ENCODE peak calls at places on chromosomes 11 and 22, in nine cellular contexts. L is anterior cingulate cortex; Y is activated CD8-positive, alpha-beta memory T cell treated with anti-CD3 and anti-CD28 coated beads, Interleukin-2, amount 50 U/mL, for 48 hours; Q is H9; R is DMS53; W is stimulated activated naive CD8-positive, alpha-beta T cell treated with anti-CD3 and anti-CD28 coated beads, Interleukin-15, Interleukin-2, amounts not matched to agents 100 U/mL and 50 U/mL, for 24 hours; J is Right ventricle myocardium superior; N is HS-27A; S is fibroblast of mammary gland. D is an unnamed sample.

GRCh38 chr11:90294091-90294490 is 71.2 kb upstream of the CHORDC1 start:
- DNase-seq in Q (no peak), S (no peak), N (no peak), J (no peak), L (no peak), W (no peak), R (no peak), Y (no peak), D (no peak)

GRCh38 chr22:25082096-25082495 is 117.6 kb upstream of the CRYBB3 start:
- DNase-seq in J (no peak), R (no peak), Q (no peak), N (no peak), L (no peak), Y (no peak), S (no peak), W (no peak), D (no peak)

GRCh38 chr11:112128483-112129121 is 35.3 kb downstream of the IL18 start:
- DNase-seq in N (peak; percentile 48), Q (no peak), L (peak; percentile 4), Y (no peak), J (peak; percentile 46), R (peak; percentile 91), W (no peak), S (peak; percentile 86), D (peak; percentile 35)

GRCh38 chr11:11998091-11998781 is 10.2 kb downstream of the DKK3 start:
- DNase-seq in Y (no peak), N (peak; percentile 88), R (peak; percentile 12), S (peak; percentile 95), J (no peak), Q (no peak), L (no peak), W (no peak), D (no peak)

GRCh38 chr11:45098929-45099328 is 47.5 kb upstream of the PRDM11 start:
- DNase-seq in L (no peak), J (no peak), N (no peak), W (no peak), R (no peak), S (no peak), Q (no peak), Y (no peak), D (no peak)

GRCh38 chr22:29306175-29306829 is at the start of gene GAS2L1:
- DNase-seq in N (peak; percentile 48), Y (peak; percentile 82), S (peak; percentile 72), L (peak; percentile 77), Q (peak; percentile 84), J (peak; percentile 93), W (peak; percentile 70), R (peak; percentile 75), D (peak; percentile 49)

GRCh38 chr11:47453365-47453764 is 4.4 kb upstream of the RAPSN start:
- DNase-seq in Q (no peak), N (no peak), W (no peak), R (no peak), L (no peak), S (peak; percentile 8), Y (no peak), J (no peak), D (no peak)

GRCh38 chr22:26432619-26433311 is 3.7 kb downstream of the ASPHD2 start:
- DNase-seq in Y (no peak), W (no peak), J (no peak), N (no peak), R (no peak), S (no peak), L (no peak), Q (no peak), D (no peak)

GRCh38 chr22:47435204-47435487 is 672.7 kb downstream of the TBC1D22A start:
- DNase-seq in N (no peak), Y (no peak), S (no peak), W (no peak), R (peak; percentile 23), Q (no peak), J (no peak), L (no peak), D (no peak)

GRCh38 chr22:32482708-32483107 is 8.1 kb downstream of the FBXO7 start:
- DNase-seq in N (no peak), Y (no peak), L (no peak), S (no peak), J (no peak), R (no peak), Q (no peak), W (peak; percentile 22), D (no peak)

GRCh38 chr11:2077061-2077802 is 62.0 kb downstream of the IGF2 start:
- DNase-seq in N (no peak), R (no peak), W (peak; percentile 33), L (no peak), Y (peak; percentile 61), Q (no peak), S (peak; percentile 54), J (no peak), D (no peak)

GRCh38 chr11:19868281-19868821 is 155.7 kb downstream of the NAV2 start:
- DNase-seq in Q (no peak), J (peak; percentile 44), W (no peak), Y (no peak), N (peak; percentile 45), R (no peak), S (peak; percentile 95), L (no peak), D (peak; percentile 26)

GRCh38 chr11:105151936-105152554 is 12.5 kb upstream of the CARD18 start:
- DNase-seq in Y (no peak), S (peak; percentile 75), W (no peak), L (no peak), Q (no peak), N (no peak), R (no peak), J (no peak), D (no peak)

GRCh38 chr11:35461917-35462316 is 42.6 kb upstream of the SLC1A2 start:
- DNase-seq in Y (no peak), S (no peak), L (no peak), N (no peak), W (no peak), Q (no peak), R (no peak), J (no peak), D (no peak)

D was measured in C1 segment of cervical spinal cord.